ENCODE peak calls at places on chromosomes 11 and 22, in four cellular contexts. R is IMR-90, H is gastrocnemius medialis, N is fibroblast of lung. S is an unnamed sample.
A peak's percentile ranks its signal among the peaks of the same experiment; 100 is the strongest.

GRCh38 chr22:32853662-32854061 is 52.2 kb downstream of the TIMP3 start:
- DNase-seq in R (no peak), H (no peak), N (no peak), S (no peak)

GRCh38 chr11:77345621-77346020 is 44.1 kb upstream of the GDPD4 start:
- DNase-seq in R (peak; percentile 90), N (peak; percentile 95), H (no peak), S (no peak)

GRCh38 chr11:64787526-64788320 is 9.4 kb upstream of the SF1 start:
- DNase-seq in R (peak; percentile 33), H (no peak), N (peak; percentile 25), S (no peak)

GRCh38 chr11:33211588-33211987 is 45.6 kb upstream of the HIPK3 start:
- DNase-seq in H (no peak), N (no peak), R (no peak), S (no peak)

GRCh38 chr11:14898286-14899086 is 6.5 kb upstream of the CYP2R1 start:
- DNase-seq in H (no peak), N (no peak), R (no peak), S (no peak)

GRCh38 chr11:65381721-65382035 is 768 bp downstream of the SLC25A45 start:
- DNase-seq in R (no peak), N (peak; percentile 83), H (no peak), S (peak; percentile 51)

GRCh38 chr11:103338621-103339484 is 229.6 kb downstream of the DYNC2H1 start:
- DNase-seq in H (no peak), R (peak; percentile 66), N (peak; percentile 58), S (no peak)

GRCh38 chr11:125201525-125202121 is 37.1 kb downstream of the PKNOX2 start:
- DNase-seq in H (peak; percentile 55), N (peak; percentile 59), R (peak; percentile 7), S (no peak)

GRCh38 chr11:45339754-45340519 is 53.8 kb upstream of the SYT13 start:
- DNase-seq in R (peak; percentile 68), H (peak; percentile 86), N (peak; percentile 77), S (peak; percentile 96)

GRCh38 chr11:124725719-124726105 is 14.0 kb upstream of the NRGN start:
- DNase-seq in N (peak; percentile 59), R (peak; percentile 77), H (no peak), S (no peak)

GRCh38 chr11:66868726-66869291 is 11.9 kb downstream of the LRFN4 start:
- DNase-seq in N (peak; percentile 15), R (no peak), H (no peak), S (no peak)

GRCh38 chr22:27820896-27821866 is 19.6 kb upstream of the MN1 start:
- DNase-seq in H (no peak), N (peak; percentile 27), R (no peak), S (no peak)

GRCh38 chr11:65298131-65298535 is 16.5 kb upstream of the CDC42EP2 start:
- DNase-seq in N (no peak), H (peak; percentile 74), R (peak; percentile 78), S (peak; percentile 61)

GRCh38 chr11:19725379-19726079 is 12.9 kb downstream of the NAV2 start:
- DNase-seq in N (peak; percentile 42), R (no peak), H (no peak), S (no peak)

GRCh38 chr22:49918911-49919881 is 762 bp downstream of the CRELD2 start:
- DNase-seq in H (no peak), R (no peak), N (no peak), S (no peak)

GRCh38 chr22:36565686-36566085 is 36.7 kb upstream of the EIF3D start:
- DNase-seq in N (peak; percentile 22), H (no peak), R (no peak), S (no peak)

GRCh38 chr11:14907411-14908213 is 15.6 kb upstream of the CYP2R1 start:
- DNase-seq in H (peak; percentile 46), N (peak; percentile 20), R (peak; percentile 21), S (peak; percentile 62)

GRCh38 chr22:44686873-44687600 is 15.0 kb upstream of the PRR5 start:
- DNase-seq in R (peak; percentile 81), N (peak; percentile 57), H (no peak), S (no peak)

GRCh38 chr11:15926071-15926470 is 430.3 kb downstream of the SOX6 start:
- DNase-seq in H (no peak), R (no peak), N (no peak), S (no peak)

GRCh38 chr22:26568207-26568706 is 21.7 kb downstream of the TPST2 start:
- DNase-seq in R (peak; percentile 12), H (no peak), N (peak; percentile 74), S (no peak)

GRCh38 chr11:74773481-74773880 is 24.8 kb downstream of the RNF169 start:
- DNase-seq in R (peak; percentile 76), N (peak; percentile 20), H (no peak), S (no peak)

GRCh38 chr11:134449713-134450112 is 37.7 kb upstream of the B3GAT1 start:
- DNase-seq in H (no peak), R (no peak), N (no peak), S (no peak)

GRCh38 chr22:36221799-36222751 is 17.3 kb downstream of the APOL2 start:
- DNase-seq in H (peak; percentile 40), R (no peak), N (peak; percentile 58), S (no peak)

GRCh38 chr11:104588975-104589374 is 309.3 kb downstream of the CASP12 start:
- DNase-seq in H (no peak), R (no peak), N (no peak), S (no peak)

GRCh38 chr22:47620391-47620790 is 857.9 kb downstream of the TBC1D22A start:
- DNase-seq in R (no peak), N (no peak), H (no peak), S (no peak)

GRCh38 chr11:131099013-131099412 is 182.7 kb upstream of the SNX19 start:
- DNase-seq in H (no peak), R (peak; percentile 77), N (peak; percentile 61), S (no peak)

GRCh38 chr11:27830206-27830605 is 130.0 kb upstream of the BDNF start:
- DNase-seq in H (no peak), N (no peak), R (no peak), S (no peak)

GRCh38 chr11:34027516-34028406 is 23.8 kb upstream of the CAPRIN1 start:
- DNase-seq in N (no peak), R (no peak), H (no peak), S (no peak)

GRCh38 chr22:38751066-38751421 is 4.8 kb downstream of the SUN2 start:
- DNase-seq in R (no peak), H (no peak), N (no peak), S (no peak)
- H3K27ac ChIP-seq in R (no peak overlapping the region), H (peak overlapping the region; percentile 93), N (no peak overlapping the region), S (peak overlapping the region; percentile 44)

DNA sequence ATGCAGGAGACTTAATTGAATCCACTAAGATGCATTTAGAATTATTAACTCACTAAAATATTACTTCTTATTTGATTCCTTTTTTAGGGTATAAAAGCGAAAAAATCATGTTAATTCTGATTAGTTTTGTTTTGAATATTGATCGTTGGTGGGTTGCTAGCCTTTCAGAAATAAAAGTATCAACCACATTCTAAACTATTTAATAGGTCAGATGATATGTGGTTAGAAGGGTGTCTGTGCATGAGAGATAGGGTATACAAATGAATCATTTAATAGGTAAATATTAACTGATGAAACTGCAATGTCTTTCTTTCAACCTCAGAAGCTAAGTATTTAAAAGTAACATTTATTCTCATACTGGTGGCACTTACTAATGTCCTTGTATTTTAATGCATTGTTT is 515.1 kb downstream of the CNTN5 start:
- DNase-seq in R (no peak), H (no peak), N (no peak), S (no peak)
- H3K27ac ChIP-seq in R (no peak overlapping the region), H (no peak overlapping the region), N (no peak overlapping the region), S (no peak overlapping the region)

DNA sequence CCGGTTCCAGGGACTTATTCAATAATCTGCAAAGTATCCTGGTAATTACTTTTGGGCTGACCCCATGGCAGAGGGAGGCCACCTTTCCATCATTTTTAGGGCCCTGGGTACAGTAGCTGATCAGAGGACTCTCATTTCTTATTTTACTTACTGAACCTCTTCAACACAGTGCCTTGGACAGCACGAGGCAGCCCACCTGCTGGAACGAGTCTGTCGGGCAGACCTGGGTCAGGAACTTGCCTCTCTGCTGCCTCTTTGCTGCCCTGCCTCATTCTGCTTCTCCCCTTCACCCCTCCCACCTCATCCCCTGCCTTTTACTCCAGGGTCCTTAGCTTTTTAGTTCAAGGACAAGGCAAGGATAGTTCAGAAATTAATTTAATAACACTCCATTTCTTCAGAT is 204.5 kb downstream of the CSNK2A3 start:
- DNase-seq in N (no peak), H (no peak), R (no peak), S (no peak)
- H3K27ac ChIP-seq in N (no peak overlapping the region), H (peak overlapping the region; percentile 95), R (no peak overlapping the region), S (no peak overlapping the region)

GRCh38 chr11:72624496-72625201 is 49.6 kb downstream of the PDE2A start:
- DNase-seq in N (no peak), H (peak; percentile 62), R (no peak), S (no peak)
- H3K27ac ChIP-seq in N (no peak overlapping the region), H (peak overlapping the region; percentile 81), R (no peak overlapping the region), S (peak overlapping the region; percentile 80)

GRCh38 chr11:12123177-12123576 is 12.8 kb downstream of the MICAL2 start:
- DNase-seq in N (peak; percentile 85), R (peak; percentile 85), H (no peak), S (no peak)
- H3K27ac ChIP-seq in N (peak overlapping the region; percentile 52), R (peak overlapping the region; percentile 65), H (peak overlapping the region; percentile 29), S (peak overlapping the region; percentile 62)

GRCh38 chr22:22154068-22154467 is 90.5 kb upstream of the VPREB1 start:
- DNase-seq in N (no peak), H (no peak), R (no peak), S (no peak)
- H3K27ac ChIP-seq in N (no peak overlapping the region), H (no peak overlapping the region), R (no peak overlapping the region), S (no peak overlapping the region)

DNA sequence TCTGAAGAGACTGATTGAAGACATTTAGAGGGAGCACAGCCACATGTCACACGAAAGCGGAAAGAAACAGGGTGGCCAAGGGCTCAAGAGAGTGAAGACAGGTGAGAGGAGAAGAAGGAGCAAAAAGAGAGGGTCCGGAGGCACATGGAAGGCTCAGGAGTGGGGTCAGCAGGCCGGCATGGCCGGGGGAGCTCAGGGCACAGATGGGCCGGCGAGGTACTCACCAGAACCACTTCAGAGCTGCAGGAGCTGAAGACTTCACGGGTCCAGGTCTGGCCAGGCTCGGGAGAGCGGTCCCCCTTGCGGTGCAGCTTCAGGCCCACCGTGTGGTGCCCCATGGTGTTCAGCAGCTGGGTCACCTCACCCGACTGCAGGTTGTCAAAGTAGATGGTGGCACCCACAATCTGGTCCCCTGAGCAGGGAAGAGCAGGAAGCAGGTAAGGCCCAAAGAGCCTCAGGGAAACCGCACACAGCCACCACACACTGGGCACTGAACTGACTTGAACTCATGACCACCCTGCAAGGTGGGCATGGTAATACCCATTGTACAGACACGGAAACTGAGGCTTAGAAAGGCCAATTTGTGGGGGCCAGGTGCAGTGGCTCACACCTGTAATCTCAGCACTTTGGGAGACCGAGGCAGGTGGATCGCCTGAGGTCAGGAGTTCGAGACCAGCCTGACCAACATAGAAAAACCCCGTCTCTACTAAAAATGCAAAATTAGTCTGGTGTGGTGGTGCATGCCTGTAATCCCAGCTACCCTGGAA is 11.6 kb downstream of the AHNAK start:
- DNase-seq in R (no peak), H (no peak), N (no peak), S (no peak)
- H3K27ac ChIP-seq in R (no peak overlapping the region), H (no peak overlapping the region), N (no peak overlapping the region), S (no peak overlapping the region)

S was measured in tibial nerve.